ENCODE peak calls at places on chromosomes 7 and 10, in nine cellular contexts. Y is tibial artery; Q is ascending aorta; C is body of pancreas; O is IMR-90; V is hepatocyte; P is CD8-positive, alpha-beta T cell; R is astrocyte; I is ovary. T is an unnamed sample.

GRCh38 chr7:8190121-8190895 is 71.7 kb downstream of the ICA1 start:
- DNase-seq in Y (peak; percentile 59), Q (no peak), C (peak; percentile 43), O (peak; percentile 54), V (peak; percentile 64), P (peak; percentile 75), R (peak; percentile 23), I (peak; percentile 21), T (peak; percentile 53)

GRCh38 chr7:711093-711966 is 15.2 kb upstream of the DNAAF5 start:
- DNase-seq in Y (no peak), Q (no peak), C (no peak), O (no peak), V (peak; percentile 2), P (no peak), R (no peak), I (peak; percentile 67), T (no peak)

GRCh38 chr10:86388119-86388704 is 21.6 kb upstream of the GRID1 start:
- DNase-seq in Y (no peak), Q (no peak), C (no peak), O (no peak), V (no peak), P (peak; percentile 44), R (no peak), I (no peak), T (no peak)

GRCh38 chr10:131973160-131973951 is 8.4 kb downstream of the BNIP3 start:
- DNase-seq in Y (no peak), Q (no peak), C (peak; percentile 35), O (no peak), V (no peak), P (peak; percentile 65), R (no peak), I (no peak), T (no peak)

GRCh38 chr7:46165281-46165680 is 244.2 kb upstream of the IGFBP3 start:
- DNase-seq in Y (no peak), Q (no peak), C (no peak), O (peak; percentile 88), V (no peak), P (no peak), R (peak; percentile 88), I (no peak), T (peak; percentile 65)

GRCh38 chr10:88213206-88213605 is 349.8 kb downstream of the PTEN start:
- DNase-seq in Y (no peak), Q (no peak), C (no peak), O (no peak), V (no peak), P (no peak), R (no peak), I (no peak), T (no peak)

GRCh38 chr7:46150721-46151120 is 229.6 kb upstream of the IGFBP3 start:
- DNase-seq in Y (no peak), Q (no peak), C (no peak), O (no peak), V (no peak), P (no peak), R (peak; percentile 56), I (no peak), T (no peak)

GRCh38 chr10:99582255-99582770 is 37.9 kb downstream of the SLC25A28 start:
- DNase-seq in Y (no peak), Q (no peak), C (no peak), O (no peak), V (no peak), P (no peak), R (no peak), I (no peak), T (peak; percentile 18)

GRCh38 chr7:112965506-112965905 is 121.1 kb downstream of the GPR85 start:
- DNase-seq in Y (no peak), Q (no peak), C (no peak), O (no peak), V (no peak), P (no peak), R (no peak), I (no peak), T (no peak)

GRCh38 chr10:1316107-1316805 is 260.1 kb downstream of the WDR37 start:
- DNase-seq in Y (no peak), Q (no peak), C (no peak), O (no peak), V (no peak), P (no peak), R (no peak), I (no peak), T (no peak)

GRCh38 chr10:50407077-50407801 is 155.9 kb upstream of the ASAH2 start:
- DNase-seq in Y (no peak), Q (no peak), C (no peak), O (no peak), V (no peak), P (no peak), R (no peak), I (no peak), T (no peak)

GRCh38 chr7:132568962-132569361 is 7.3 kb downstream of the PLXNA4 start:
- DNase-seq in Y (no peak), Q (no peak), C (no peak), O (no peak), V (no peak), P (no peak), R (no peak), I (no peak), T (no peak)

GRCh38 chr10:43202657-43203490 is 64.0 kb downstream of the RASGEF1A start:
- DNase-seq in Y (peak; percentile 19), Q (no peak), C (peak; percentile 44), O (no peak), V (peak; percentile 55), P (peak; percentile 50), R (no peak), I (peak; percentile 32), T (peak; percentile 10)

GRCh38 chr10:57694956-57695605 is 572.6 kb downstream of the IPMK start:
- DNase-seq in Y (no peak), Q (no peak), C (no peak), O (peak; percentile 26), V (no peak), P (no peak), R (peak; percentile 36), I (no peak), T (peak; percentile 26)

GRCh38 chr10:77983384-77984341 is 45.7 kb downstream of the POLR3A start:
- DNase-seq in Y (no peak), Q (no peak), C (no peak), O (peak; percentile 68), V (no peak), P (no peak), R (peak; percentile 71), I (no peak), T (peak; percentile 29)

GRCh38 chr7:37987732-37988131 is 67.3 kb downstream of the EPDR1 start:
- DNase-seq in Y (no peak), Q (no peak), C (no peak), O (no peak), V (peak; percentile 16), P (no peak), R (peak; percentile 62), I (no peak), T (peak; percentile 87)

GRCh38 chr10:77592946-77593636 is 44.5 kb downstream of the KCNMA1 start:
- DNase-seq in Y (peak; percentile 78), Q (peak; percentile 76), C (no peak), O (peak; percentile 97), V (peak; percentile 61), P (no peak), R (peak; percentile 91), I (no peak), T (peak; percentile 97)

GRCh38 chr10:689433-690226 is at the start of gene DIP2C:
- DNase-seq in Y (peak; percentile 56), Q (no peak), C (peak; percentile 66), O (peak; percentile 77), V (peak; percentile 94), P (no peak), R (peak; percentile 66), I (peak; percentile 83), T (no peak)

GRCh38 chr10:24383681-24384106 is 174.8 kb downstream of the KIAA1217 start:
- DNase-seq in Y (peak; percentile 81), Q (peak; percentile 82), C (peak; percentile 94), O (peak; percentile 98), V (peak; percentile 96), P (no peak), R (peak; percentile 100), I (peak; percentile 89), T (peak; percentile 95)

GRCh38 chr10:124791378-124792348 is at the start of gene EEF1AKMT2:
- DNase-seq in Y (peak; percentile 78), Q (peak; percentile 20), C (peak; percentile 77), O (peak; percentile 82), V (peak; percentile 94), P (peak; percentile 89), R (peak; percentile 70), I (peak; percentile 88), T (peak; percentile 61)
- TF ChIP-seq CTCF in Y (peak; percentile 66), Q (peak; percentile 54), C (peak; percentile 60), O (no peak), V (peak; percentile 31), P (no peak), R (no peak), I (peak; percentile 25), T (peak; percentile 42)

DNA sequence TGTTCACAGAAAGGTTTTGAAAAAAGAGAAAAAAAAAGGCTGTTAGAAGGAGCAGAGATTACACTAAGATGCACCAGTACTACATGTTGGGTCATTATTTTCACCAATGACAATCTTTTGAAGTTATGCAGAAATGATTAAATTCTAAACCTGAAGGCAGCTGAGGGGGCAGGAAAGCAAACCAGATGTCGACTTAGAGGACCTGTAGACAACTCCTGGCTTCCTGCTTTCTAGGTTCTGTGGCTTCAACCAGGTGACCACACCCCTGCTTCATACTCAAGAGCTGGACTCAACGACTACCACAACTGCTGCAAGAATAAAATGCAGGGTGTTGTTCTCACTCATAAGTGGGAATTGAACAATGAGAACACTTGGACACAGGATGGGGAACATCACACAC is 30.0 kb downstream of the MYOF start:
- DNase-seq in Y (no peak), Q (no peak), C (no peak), O (no peak), V (no peak), P (no peak), R (no peak), I (no peak), T (no peak)
- H3K36me3 ChIP-seq in Y (peaks cover 38% of the 10 kb centered on the region), Q (peaks cover 42% of the 10 kb centered on the region), C (no peaks in the 10 kb centered on the region), O (peaks cover 47% of the 10 kb centered on the region), V (no peaks in the 10 kb centered on the region), P (no peaks in the 10 kb centered on the region), R (peaks cover 53% of the 10 kb centered on the region), I (no peaks in the 10 kb centered on the region), T (peaks cover 19% of the 10 kb centered on the region)

GRCh38 chr10:119783665-119784027 is 57.8 kb downstream of the INPP5F start:
- DNase-seq in Y (no peak), Q (no peak), C (no peak), O (no peak), V (no peak), P (no peak), R (no peak), I (no peak), T (no peak)
- H3K4me3 ChIP-seq in Y (no peak overlapping the region), Q (no peak overlapping the region), C (no peak overlapping the region), O (no peak overlapping the region), V (no peak overlapping the region), P (no peak overlapping the region), R (no peak overlapping the region), I (no peak overlapping the region), T (no peak overlapping the region)

DNA sequence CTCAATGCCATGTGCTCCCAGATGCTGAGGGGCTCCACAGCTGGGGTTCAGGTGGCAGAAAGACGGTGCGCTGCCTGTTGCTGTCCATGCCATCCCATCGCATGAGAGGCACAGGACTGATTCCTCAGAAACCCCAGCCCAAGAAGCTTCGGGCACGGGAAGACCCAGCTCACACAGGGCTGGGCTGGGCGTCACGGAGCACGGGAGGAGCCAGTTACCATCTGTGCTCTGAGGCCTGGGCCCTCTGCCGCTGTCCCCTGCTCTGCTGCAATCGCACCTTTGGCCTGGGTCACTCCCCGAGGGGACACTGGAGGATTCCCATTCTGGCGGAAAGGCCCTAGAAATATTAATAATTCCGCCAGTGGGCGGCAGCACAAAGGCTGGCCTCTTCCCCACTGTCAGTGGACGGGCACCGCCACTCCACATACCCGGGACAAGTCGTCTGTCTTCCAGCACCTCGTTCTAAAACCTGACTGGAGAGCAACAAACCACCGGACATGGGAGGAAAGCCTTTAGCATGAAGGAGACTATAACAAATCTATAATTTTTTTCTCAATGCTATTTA is 92.1 kb downstream of the PIP4K2A start:
- DNase-seq in Y (no peak), Q (no peak), C (no peak), O (no peak), V (no peak), P (no peak), R (no peak), I (no peak), T (no peak)
- TF ChIP-seq CTCF in Y (no peak), Q (no peak), C (no peak), O (no peak), V (no peak), P (no peak), R (no peak), I (no peak), T (no peak)